ENCODE peak calls at places on chromosomes 7 and 10, in eight cellular contexts. K, C, O, X, H, I, W and M are unnamed samples.

GRCh38 chr7:100865971-100866720 is 1.0 kb upstream of the TRIP6 start:
- DNase-seq in W (peak; percentile 87), H (peak; percentile 91), X (peak; percentile 89), C (no peak), I (no peak), K (no peak), O (peak; percentile 74), M (peak; percentile 69)

GRCh38 chr10:90968448-90969086 is 47.7 kb upstream of the ANKRD1 start:
- DNase-seq in H (no peak), O (no peak), I (no peak), W (no peak), X (no peak), K (no peak), C (peak; percentile 97), M (no peak)

GRCh38 chr10:12707461-12708185 is 293.9 kb downstream of the CCDC3 start:
- DNase-seq in X (no peak), H (peak; percentile 49), I (peak; percentile 40), K (no peak), O (no peak), W (peak; percentile 70), C (peak; percentile 90), M (no peak)

GRCh38 chr10:12834116-12834515 is 167.4 kb downstream of the CCDC3 start:
- DNase-seq in H (no peak), X (no peak), W (no peak), I (no peak), C (no peak), O (no peak), K (no peak), M (no peak)

GRCh38 chr10:92640110-92640509 is 47.2 kb downstream of the KIF11 start:
- DNase-seq in C (peak; percentile 71), H (no peak), W (no peak), O (no peak), K (no peak), X (no peak), I (no peak), M (no peak)

GRCh38 chr10:110724937-110725336 is 80.8 kb downstream of the RBM20 start:
- DNase-seq in C (no peak), I (no peak), W (no peak), K (no peak), X (no peak), H (no peak), O (no peak), M (no peak)

GRCh38 chr10:5953676-5954075 is 23.7 kb downstream of the IL15RA start:
- DNase-seq in I (no peak), H (no peak), K (no peak), C (no peak), O (no peak), X (peak; percentile 30), W (no peak), M (no peak)

GRCh38 chr10:114473776-114474175 is 69.5 kb upstream of the AFAP1L2 start:
- DNase-seq in X (no peak), I (no peak), H (no peak), C (no peak), K (no peak), W (no peak), O (no peak), M (no peak)

GRCh38 chr7:36045830-36046341 is 107.2 kb upstream of the EEPD1 start:
- DNase-seq in X (no peak), C (no peak), W (no peak), H (no peak), K (no peak), I (no peak), O (no peak), M (no peak)

GRCh38 chr7:22452142-22452763 is 47.7 kb downstream of the STEAP1B start:
- DNase-seq in H (peak; percentile 81), X (peak; percentile 61), K (no peak), C (peak; percentile 38), I (peak; percentile 71), W (peak; percentile 71), O (no peak), M (peak; percentile 41)

GRCh38 chr7:100803398-100804161 is 23.7 kb downstream of the EPHB4 start:
- DNase-seq in H (peak; percentile 94), C (peak; percentile 88), I (peak; percentile 50), W (peak; percentile 73), X (peak; percentile 81), K (no peak), O (peak; percentile 86), M (peak; percentile 83)

GRCh38 chr10:132518572-132519381 is 18.8 kb upstream of the INPP5A start:
- DNase-seq in I (peak; percentile 36), C (no peak), H (peak; percentile 93), K (no peak), X (peak; percentile 85), O (peak; percentile 78), W (no peak), M (peak; percentile 43)

GRCh38 chr10:91519899-91520514 is 109.9 kb downstream of the HECTD2 start:
- DNase-seq in I (no peak), W (no peak), O (no peak), C (no peak), X (no peak), K (no peak), H (no peak), M (no peak)

GRCh38 chr7:55571534-55572377 is 546 bp downstream of the VOPP1 start:
- DNase-seq in K (peak; percentile 53), X (peak; percentile 76), O (no peak), H (peak; percentile 73), C (peak; percentile 20), I (peak; percentile 57), W (peak; percentile 54), M (peak; percentile 17)

GRCh38 chr7:50978633-50979215 is 196.0 kb upstream of the GRB10 start:
- DNase-seq in X (no peak), H (no peak), W (no peak), O (no peak), C (peak; percentile 20), I (no peak), K (no peak), M (no peak)

GRCh38 chr7:70052691-70053090 is 454.4 kb downstream of the AUTS2 start:
- DNase-seq in C (peak; percentile 33), O (no peak), K (no peak), I (no peak), H (no peak), X (no peak), W (no peak), M (no peak)

GRCh38 chr7:155213955-155214327 is 83.7 kb upstream of the INSIG1 start:
- DNase-seq in O (no peak), H (no peak), K (no peak), I (no peak), C (no peak), W (no peak), X (no peak), M (no peak)

DNA sequence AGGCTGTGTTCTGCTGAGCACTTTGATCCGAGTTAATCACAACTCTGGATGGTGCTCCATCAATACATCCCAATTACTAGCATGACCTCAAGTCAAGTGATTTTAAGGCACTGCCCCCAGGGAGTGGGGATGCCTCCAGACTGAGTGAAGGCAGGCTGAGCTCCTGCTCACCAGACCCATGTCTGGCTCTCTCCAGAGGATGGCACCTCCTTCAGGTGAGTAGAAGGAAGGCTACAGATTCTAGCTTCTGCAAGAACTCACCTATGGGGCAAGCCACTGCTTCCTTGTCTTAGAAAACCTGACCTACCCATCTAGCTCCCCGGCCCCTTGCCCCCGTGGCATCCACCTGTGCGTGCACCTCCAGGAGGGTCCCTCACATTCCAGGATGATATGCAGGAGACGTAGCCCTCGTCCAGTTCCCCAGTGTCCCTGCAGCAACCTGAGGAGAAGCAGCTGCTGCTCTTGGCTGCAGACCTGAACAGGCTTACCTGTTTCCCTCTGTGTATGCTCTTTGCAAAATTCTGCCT is 390.3 kb downstream of the GRID1 start:
- DNase-seq in H (no peak), X (no peak), I (no peak), K (no peak), W (no peak), O (no peak), C (no peak), M (no peak)
- TF ChIP-seq CTCF in H (no peak), X (no peak), I (no peak), K (no peak), W (no peak), O (no peak), C (no peak), M (no peak)

GRCh38 chr10:88186335-88186734 is 322.9 kb downstream of the PTEN start:
- DNase-seq in W (no peak), X (no peak), O (no peak), K (no peak), C (peak; percentile 85), H (no peak), I (no peak), M (no peak)

GRCh38 chr10:88190540-88191213 is 327.3 kb downstream of the PTEN start:
- DNase-seq in O (no peak), K (no peak), X (no peak), H (no peak), C (no peak), I (no peak), W (no peak), M (no peak)

GRCh38 chr10:88193018-88193417 is 329.6 kb downstream of the PTEN start:
- DNase-seq in O (no peak), K (no peak), W (no peak), C (no peak), I (no peak), X (no peak), H (no peak), M (no peak)

GRCh38 chr10:88187472-88187871 is 324.0 kb downstream of the PTEN start:
- DNase-seq in H (no peak), C (no peak), O (no peak), W (no peak), K (no peak), X (no peak), I (no peak), M (no peak)

GRCh38 chr10:88190123-88190522 is 326.7 kb downstream of the PTEN start:
- DNase-seq in I (no peak), H (no peak), C (no peak), X (no peak), K (no peak), O (no peak), W (no peak), M (no peak)
- TF ChIP-seq CTCF in I (no peak), H (no peak), C (no peak), X (no peak), K (no peak), O (no peak), W (no peak), M (no peak)

GRCh38 chr7:112362053-112362650 is 88.1 kb upstream of the IFRD1 start:
- DNase-seq in X (no peak), K (no peak), H (no peak), W (no peak), I (no peak), O (no peak), C (no peak), M (no peak)
- TF ChIP-seq CTCF in X (no peak), K (no peak), H (no peak), W (no peak), I (no peak), O (no peak), C (no peak), M (no peak)

GRCh38 chr7:123151443-123151842 is 48.3 kb downstream of the SLC13A1 start:
- DNase-seq in W (no peak), I (no peak), O (no peak), C (no peak), X (no peak), H (no peak), K (no peak), M (no peak)

GRCh38 chr7:123143206-123143605 is 56.6 kb downstream of the SLC13A1 start:
- DNase-seq in C (no peak), W (no peak), K (no peak), X (no peak), H (no peak), I (no peak), O (no peak), M (no peak)

GRCh38 chr7:123154231-123154860 is 45.4 kb downstream of the SLC13A1 start:
- DNase-seq in W (peak; percentile 95), C (peak; percentile 88), X (no peak), O (peak; percentile 67), H (peak; percentile 83), I (peak; percentile 84), K (no peak), M (peak; percentile 74)

GRCh38 chr7:123148813-123149212 is 51.0 kb downstream of the SLC13A1 start:
- DNase-seq in K (no peak), O (no peak), W (peak; percentile 40), C (no peak), H (no peak), I (no peak), X (no peak), M (no peak)
- TF ChIP-seq CTCF in K (no peak), O (peak; percentile 18), W (peak; percentile 48), C (no peak), H (no peak), I (no peak), X (peak; percentile 10), M (no peak)